ENCODE peak calls at places on chromosomes 11 and 22, in six cellular contexts. I is adrenal gland, A is PC-3, K is colonic mucosa, D is body of pancreas, O is right lobe of liver. Z is an unnamed sample.

GRCh38 chr11:129418039-129418438 is 42.4 kb downstream of the BARX2 start:
- DNase-seq in I (no peak), K (peak; percentile 65), A (no peak), D (no peak), O (no peak), Z (no peak)

GRCh38 chr22:23113067-23113846 is 28.5 kb downstream of the RSPH14 start:
- DNase-seq in O (no peak), I (no peak), A (no peak), D (peak; percentile 29), K (no peak), Z (no peak)

GRCh38 chr11:120830092-120830491 is 193.8 kb upstream of the TBCEL start:
- DNase-seq in A (no peak), I (no peak), K (no peak), O (no peak), D (no peak), Z (no peak)

GRCh38 chr22:25447067-25447688 is 117.3 kb upstream of the GRK3 start:
- DNase-seq in K (no peak), I (no peak), O (no peak), D (no peak), A (no peak), Z (no peak)

GRCh38 chr11:68450711-68451110 is 9.8 kb upstream of the PPP6R3 start:
- DNase-seq in D (no peak), O (no peak), K (no peak), I (no peak), A (no peak), Z (no peak)

GRCh38 chr22:41286639-41287091 is 678 bp upstream of the RANGAP1 start:
- DNase-seq in K (no peak), I (peak; percentile 57), A (no peak), O (no peak), D (no peak), Z (no peak)

GRCh38 chr11:43278302-43278956 is 33.4 kb upstream of the API5 start:
- DNase-seq in O (no peak), K (no peak), I (no peak), D (no peak), A (peak; percentile 64), Z (no peak)

GRCh38 chr11:30735946-30736345 is 149.8 kb upstream of the MPPED2 start:
- DNase-seq in O (no peak), K (no peak), D (no peak), I (no peak), A (no peak), Z (no peak)

GRCh38 chr11:8258771-8259170 is 4.9 kb downstream of the LMO1 start:
- DNase-seq in I (peak; percentile 60), K (no peak), D (peak; percentile 28), O (no peak), A (peak; percentile 50), Z (no peak)

GRCh38 chr11:120714448-120714847 is 202.9 kb downstream of the GRIK4 start:
- DNase-seq in K (no peak), A (peak; percentile 58), O (no peak), D (no peak), I (no peak), Z (no peak)

GRCh38 chr11:125933030-125933813 is 12.6 kb upstream of the VSIG10L2 start:
- DNase-seq in I (no peak), O (no peak), K (no peak), A (no peak), D (no peak), Z (no peak)

GRCh38 chr11:45919806-45920530 is 2.3 kb upstream of the PEX16 start:
- DNase-seq in K (no peak), I (no peak), D (peak; percentile 13), O (peak; percentile 25), A (no peak), Z (no peak)

GRCh38 chr11:26862801-26863200 is 131.1 kb upstream of the FIBIN start:
- DNase-seq in I (no peak), O (no peak), K (no peak), A (no peak), D (no peak), Z (no peak)

GRCh38 chr22:47171441-47172221 is 409.2 kb downstream of the TBC1D22A start:
- DNase-seq in I (peak; percentile 6), A (no peak), K (no peak), O (peak; percentile 44), D (peak; percentile 11), Z (no peak)

GRCh38 chr11:117875397-117876048 is 935 bp downstream of the FXYD6 start:
- DNase-seq in I (peak; percentile 49), K (no peak), D (no peak), O (no peak), A (no peak), Z (no peak)

GRCh38 chr11:17813391-17814059 is 78.9 kb downstream of the KCNC1 start:
- DNase-seq in D (no peak), I (no peak), O (no peak), K (no peak), A (peak; percentile 28), Z (no peak)

GRCh38 chr11:20070459-20070858 is 89.8 kb downstream of the DBX1 start:
- DNase-seq in I (no peak), D (no peak), A (peak; percentile 30), O (no peak), K (no peak), Z (no peak)

GRCh38 chr11:65927904-65928397 is 8.7 kb downstream of the DRAP1 start:
- DNase-seq in K (peak; percentile 45), A (no peak), O (no peak), D (no peak), I (no peak), Z (no peak)

GRCh38 chr11:48012051-48012391 is 31.7 kb downstream of the PTPRJ start:
- DNase-seq in D (no peak), A (no peak), O (no peak), K (no peak), I (no peak), Z (no peak)

GRCh38 chr11:8285228-8285627 is 21.6 kb upstream of the LMO1 start:
- DNase-seq in O (no peak), A (no peak), K (peak; percentile 9), D (no peak), I (no peak), Z (no peak)

GRCh38 chr11:67411785-67412152 is 3.7 kb upstream of the CARNS1 start:
- DNase-seq in K (no peak), O (no peak), A (no peak), D (no peak), I (no peak), Z (no peak)

GRCh38 chr11:67413266-67413797 is 2.1 kb upstream of the CARNS1 start:
- DNase-seq in D (no peak), O (no peak), I (no peak), K (no peak), A (no peak), Z (no peak)

GRCh38 chr11:67410984-67411784 is 4.3 kb upstream of the CARNS1 start:
- DNase-seq in K (no peak), I (no peak), O (no peak), D (no peak), A (no peak), Z (no peak)

GRCh38 chr11:67410369-67410831 is 5.1 kb upstream of the CARNS1 start:
- DNase-seq in I (no peak), O (no peak), K (no peak), D (no peak), A (no peak), Z (no peak)

DNA sequence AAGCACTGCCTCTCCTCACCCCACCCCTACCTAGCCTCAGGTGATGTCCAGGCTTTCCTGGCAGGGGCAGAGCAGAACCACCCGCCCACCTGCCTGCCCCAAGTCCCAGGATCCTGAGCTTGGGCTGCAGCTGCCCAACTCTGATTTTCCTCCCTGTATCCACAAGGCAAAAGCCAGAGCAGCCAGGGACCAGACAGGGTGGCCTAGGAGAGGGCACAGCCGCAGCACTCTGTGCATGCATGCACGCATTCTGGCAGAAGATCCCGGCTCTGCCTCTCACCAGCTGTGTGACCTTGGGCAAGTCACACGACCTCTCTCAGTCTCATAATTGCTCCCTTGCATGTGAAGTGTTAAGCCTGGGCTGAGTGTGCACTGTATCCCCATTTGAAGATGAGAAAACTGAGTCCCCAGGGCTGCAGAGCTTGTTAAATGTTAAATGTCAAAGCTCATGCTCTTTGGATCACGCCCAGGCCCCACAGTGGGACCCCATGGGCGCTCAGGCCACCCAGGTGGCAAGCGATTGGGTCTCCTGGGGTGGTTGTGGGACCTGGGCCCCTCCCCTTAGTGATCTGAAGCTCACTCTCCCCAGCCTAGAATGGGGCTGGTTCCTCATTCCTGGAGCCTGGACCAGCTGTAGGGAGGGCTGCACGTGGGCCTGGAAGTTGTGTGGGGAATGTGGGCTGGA is 2.8 kb upstream of the CARNS1 start:
- DNase-seq in A (no peak), O (no peak), I (no peak), K (no peak), D (no peak), Z (no peak)
- TF ChIP-seq CTCF in A (no peak), O (no peak), I (no peak), K (no peak), D (no peak), Z (no peak)

GRCh38 chr22:28892175-28892731 is 8.9 kb downstream of the ZNRF3 start:
- DNase-seq in A (no peak), K (no peak), I (no peak), O (no peak), D (no peak), Z (no peak)

GRCh38 chr22:28896611-28897010 is 13.2 kb downstream of the ZNRF3 start:
- DNase-seq in O (no peak), A (peak; percentile 7), K (no peak), D (no peak), I (no peak), Z (no peak)

GRCh38 chr22:28894320-28894719 is 10.9 kb downstream of the ZNRF3 start:
- DNase-seq in K (peak; percentile 62), A (peak; percentile 39), I (no peak), O (no peak), D (peak; percentile 39), Z (no peak)

GRCh38 chr22:28893810-28894209 is 10.4 kb downstream of the ZNRF3 start:
- DNase-seq in I (no peak), D (no peak), A (no peak), K (no peak), O (no peak), Z (no peak)

DNA sequence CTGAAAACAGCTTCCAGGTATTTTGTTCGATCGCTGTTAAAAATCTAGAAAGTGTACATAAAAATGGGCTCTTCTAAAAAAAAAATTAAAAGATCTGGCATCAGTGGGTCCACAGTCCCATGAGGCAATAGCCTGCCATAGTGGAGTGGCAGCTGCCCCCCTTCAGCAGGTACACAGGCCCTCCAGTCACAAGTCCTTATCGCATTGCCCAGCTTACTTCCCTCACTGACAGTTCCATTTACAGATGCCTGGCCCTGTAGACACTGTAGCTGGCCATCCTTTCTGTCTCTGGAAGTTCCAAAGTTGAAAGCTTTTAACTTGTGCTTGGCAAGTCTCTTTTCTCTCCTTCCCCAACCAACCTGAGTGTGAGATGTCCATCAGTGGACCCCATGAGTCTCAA is 11.4 kb downstream of the ZNRF3 start:
- DNase-seq in K (no peak), A (no peak), D (no peak), I (no peak), O (no peak), Z (no peak)
- H3K4me1 ChIP-seq in K (no peaks in the 10 kb centered on the region), A (peaks cover 6% of the 10 kb centered on the region), D (peaks cover 11% of the 10 kb centered on the region), I (peaks cover 23% of the 10 kb centered on the region), O (no peaks in the 10 kb centered on the region), Z (peaks cover 17% of the 10 kb centered on the region)

GRCh38 chr11:64504999-64505398 is 86.0 kb upstream of the SLC22A12 start:
- DNase-seq in K (no peak), D (no peak), I (no peak), O (no peak), A (no peak), Z (no peak)
- TF ChIP-seq CTCF in K (no peak), D (no peak), I (no peak), O (no peak), A (no peak), Z (no peak)

DNA sequence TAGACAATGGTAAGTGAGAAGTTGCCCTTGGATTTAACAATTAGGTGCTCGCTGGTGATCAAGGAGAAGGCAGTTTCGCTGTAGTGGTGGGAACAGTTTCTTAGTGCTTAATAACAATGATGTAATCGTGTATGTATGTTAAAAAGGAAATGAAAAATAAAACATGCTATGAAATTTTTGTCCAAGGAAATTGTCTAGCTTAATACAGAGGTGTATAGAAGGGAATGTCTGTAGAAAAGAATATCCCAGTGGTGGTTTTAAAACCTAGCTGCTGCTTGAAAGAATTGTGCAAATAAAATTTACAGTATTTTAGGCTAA is 53.1 kb downstream of the SWAP70 start:
- DNase-seq in A (no peak), K (no peak), D (no peak), I (no peak), O (no peak), Z (no peak)
- H3K4me1 ChIP-seq in A (peaks cover 31% of the 10 kb centered on the region), K (no peaks in the 10 kb centered on the region), D (peaks cover 27% of the 10 kb centered on the region), I (peaks cover 48% of the 10 kb centered on the region), O (no peaks in the 10 kb centered on the region), Z (peaks cover 42% of the 10 kb centered on the region)